ENCODE peak calls at places on chromosomes 4 and X, in seven cellular contexts. One of them, this sample, is unnamed.

GRCh38 chr4:3520796-3521600 is 11.2 kb downstream of the LRPAP1 start:
- DNase-seq in activated T-helper 1 cell treated with Interleukin-2 at 50 U/mL for 16 hours: no peak
- DNase-seq in left lung: peak; percentile 28
- DNase-seq in stimulated activated CD8-positive, alpha-beta memory T cell treated with anti-CD3 and anti-CD28 coated beads, Interleukin-7, amount 100 ng/mL, for 48 hours: no peak
- DNase-seq in activated T-cell treated with anti-CD3 and anti-CD28 coated beads for 1 hour: no peak
- DNase-seq in NCI-H1092: no peak
- DNase-seq in NCI-H2081: no peak
- DNase-seq in this sample: no peak

GRCh38 chr4:173782660-173783059 is 252.6 kb upstream of the HAND2 start:
- DNase-seq in activated T-helper 1 cell treated with Interleukin-2 at 50 U/mL for 16 hours: no peak
- DNase-seq in left lung: no peak
- DNase-seq in stimulated activated CD8-positive, alpha-beta memory T cell treated with anti-CD3 and anti-CD28 coated beads, Interleukin-7, amount 100 ng/mL, for 48 hours: no peak
- DNase-seq in activated T-cell treated with anti-CD3 and anti-CD28 coated beads for 1 hour: no peak
- DNase-seq in NCI-H2081: no peak
- DNase-seq in NCI-H1092: no peak
- DNase-seq in this sample: no peak

GRCh38 chr4:56653461-56654237 is 27.4 kb downstream of the HOPX start:
- DNase-seq in stimulated activated CD8-positive, alpha-beta memory T cell treated with anti-CD3 and anti-CD28 coated beads, Interleukin-7, amount 100 ng/mL, for 48 hours: no peak
- DNase-seq in activated T-helper 1 cell treated with Interleukin-2 at 50 U/mL for 16 hours: peak; percentile 21
- DNase-seq in NCI-H1092: no peak
- DNase-seq in left lung: no peak
- DNase-seq in NCI-H2081: no peak
- DNase-seq in activated T-cell treated with anti-CD3 and anti-CD28 coated beads for 1 hour: no peak
- DNase-seq in this sample: no peak

GRCh38 chr4:159027535-159027934 is 75.3 kb upstream of the RAPGEF2 start:
- DNase-seq in NCI-H2081: no peak
- DNase-seq in activated T-cell treated with anti-CD3 and anti-CD28 coated beads for 1 hour: no peak
- DNase-seq in left lung: no peak
- DNase-seq in activated T-helper 1 cell treated with Interleukin-2 at 50 U/mL for 16 hours: no peak
- DNase-seq in NCI-H1092: no peak
- DNase-seq in stimulated activated CD8-positive, alpha-beta memory T cell treated with anti-CD3 and anti-CD28 coated beads, Interleukin-7, amount 100 ng/mL, for 48 hours: no peak
- DNase-seq in this sample: no peak

GRCh38 chr4:139933541-139933940 is 220.4 kb downstream of the MAML3 start:
- DNase-seq in NCI-H2081: no peak
- DNase-seq in activated T-helper 1 cell treated with Interleukin-2 at 50 U/mL for 16 hours: no peak
- DNase-seq in NCI-H1092: no peak
- DNase-seq in stimulated activated CD8-positive, alpha-beta memory T cell treated with anti-CD3 and anti-CD28 coated beads, Interleukin-7, amount 100 ng/mL, for 48 hours: no peak
- DNase-seq in activated T-cell treated with anti-CD3 and anti-CD28 coated beads for 1 hour: no peak
- DNase-seq in left lung: no peak
- DNase-seq in this sample: peak; percentile 12

GRCh38 chrX:154350429-154351182 is 23.8 kb downstream of the FLNA start:
- DNase-seq in NCI-H2081: no peak
- DNase-seq in stimulated activated CD8-positive, alpha-beta memory T cell treated with anti-CD3 and anti-CD28 coated beads, Interleukin-7, amount 100 ng/mL, for 48 hours: no peak
- DNase-seq in NCI-H1092: no peak
- DNase-seq in activated T-cell treated with anti-CD3 and anti-CD28 coated beads for 1 hour: no peak
- DNase-seq in activated T-helper 1 cell treated with Interleukin-2 at 50 U/mL for 16 hours: no peak
- DNase-seq in left lung: no peak
- DNase-seq in this sample: no peak

GRCh38 chrX:152637649-152638442 is at the start of gene GABRQ:
- DNase-seq in left lung: no peak
- DNase-seq in activated T-helper 1 cell treated with Interleukin-2 at 50 U/mL for 16 hours: no peak
- DNase-seq in NCI-H1092: peak; percentile 84
- DNase-seq in stimulated activated CD8-positive, alpha-beta memory T cell treated with anti-CD3 and anti-CD28 coated beads, Interleukin-7, amount 100 ng/mL, for 48 hours: no peak
- DNase-seq in NCI-H2081: no peak
- DNase-seq in activated T-cell treated with anti-CD3 and anti-CD28 coated beads for 1 hour: no peak
- DNase-seq in this sample: peak; percentile 30

GRCh38 chr4:93414041-93414440 is 414.5 kb upstream of the ATOH1 start:
- DNase-seq in NCI-H2081: no peak
- DNase-seq in activated T-cell treated with anti-CD3 and anti-CD28 coated beads for 1 hour: no peak
- DNase-seq in left lung: no peak
- DNase-seq in NCI-H1092: no peak
- DNase-seq in stimulated activated CD8-positive, alpha-beta memory T cell treated with anti-CD3 and anti-CD28 coated beads, Interleukin-7, amount 100 ng/mL, for 48 hours: no peak
- DNase-seq in activated T-helper 1 cell treated with Interleukin-2 at 50 U/mL for 16 hours: no peak
- DNase-seq in this sample: no peak

GRCh38 chrX:46713672-46714487 is 45.0 kb downstream of the SLC9A7 start:
- DNase-seq in activated T-helper 1 cell treated with Interleukin-2 at 50 U/mL for 16 hours: no peak
- DNase-seq in left lung: no peak
- DNase-seq in activated T-cell treated with anti-CD3 and anti-CD28 coated beads for 1 hour: no peak
- DNase-seq in NCI-H1092: no peak
- DNase-seq in NCI-H2081: no peak
- DNase-seq in stimulated activated CD8-positive, alpha-beta memory T cell treated with anti-CD3 and anti-CD28 coated beads, Interleukin-7, amount 100 ng/mL, for 48 hours: no peak
- DNase-seq in this sample: no peak

GRCh38 chr4:174697164-174697563 is 131.9 kb downstream of the GLRA3 start:
- DNase-seq in NCI-H2081: no peak
- DNase-seq in left lung: no peak
- DNase-seq in activated T-cell treated with anti-CD3 and anti-CD28 coated beads for 1 hour: no peak
- DNase-seq in stimulated activated CD8-positive, alpha-beta memory T cell treated with anti-CD3 and anti-CD28 coated beads, Interleukin-7, amount 100 ng/mL, for 48 hours: no peak
- DNase-seq in NCI-H1092: no peak
- DNase-seq in activated T-helper 1 cell treated with Interleukin-2 at 50 U/mL for 16 hours: no peak
- DNase-seq in this sample: no peak

GRCh38 chr4:54548831-54549460 is 108.8 kb upstream of the KIT start:
- DNase-seq in left lung: no peak
- DNase-seq in stimulated activated CD8-positive, alpha-beta memory T cell treated with anti-CD3 and anti-CD28 coated beads, Interleukin-7, amount 100 ng/mL, for 48 hours: no peak
- DNase-seq in activated T-cell treated with anti-CD3 and anti-CD28 coated beads for 1 hour: no peak
- DNase-seq in NCI-H2081: no peak
- DNase-seq in activated T-helper 1 cell treated with Interleukin-2 at 50 U/mL for 16 hours: no peak
- DNase-seq in NCI-H1092: no peak
- DNase-seq in this sample: no peak

GRCh38 chrX:148372925-148373324 is 127.5 kb upstream of the AFF2 start:
- DNase-seq in stimulated activated CD8-positive, alpha-beta memory T cell treated with anti-CD3 and anti-CD28 coated beads, Interleukin-7, amount 100 ng/mL, for 48 hours: no peak
- DNase-seq in NCI-H1092: no peak
- DNase-seq in activated T-helper 1 cell treated with Interleukin-2 at 50 U/mL for 16 hours: no peak
- DNase-seq in activated T-cell treated with anti-CD3 and anti-CD28 coated beads for 1 hour: no peak
- DNase-seq in NCI-H2081: no peak
- DNase-seq in left lung: no peak
- DNase-seq in this sample: no peak

This sample was measured in SW480.